ENCODE peak calls at places on chromosomes 12 and 14, in nine cellular contexts. I is heart left ventricle, C is astrocyte of the spinal cord, H is IMR-90, K is left lung, N is testis, L is foreskin fibroblast, W is lung, P is MM.1S. D is an unnamed sample.
A peak's percentile ranks its signal among the peaks of the same experiment; 100 is the strongest.

GRCh38 chr12:24039113-24039525 is 89.6 kb upstream of the SOX5 start:
- DNase-seq in I (no peak), C (peak; percentile 97), H (peak; percentile 97), K (no peak), N (no peak), L (peak; percentile 4), W (no peak), P (no peak), D (no peak)

GRCh38 chr14:92471919-92472318 is 41.7 kb upstream of the RIN3 start:
- DNase-seq in I (no peak), C (peak; percentile 88), H (peak; percentile 93), K (no peak), N (peak; percentile 8), L (peak; percentile 83), W (no peak), P (no peak), D (peak; percentile 69)

GRCh38 chr12:11717533-11717961 is 68.1 kb downstream of the ETV6 start:
- DNase-seq in I (no peak), C (peak; percentile 56), H (peak; percentile 72), K (no peak), N (no peak), L (peak; percentile 54), W (no peak), P (no peak), D (no peak)

GRCh38 chr12:11771356-11771755 is 121.9 kb downstream of the ETV6 start:
- DNase-seq in I (no peak), C (peak; percentile 65), H (peak; percentile 37), K (no peak), N (no peak), L (no peak), W (no peak), P (no peak), D (no peak)

GRCh38 chr12:76790564-76791552 is 26.9 kb downstream of the ZDHHC17 start:
- DNase-seq in I (no peak), C (peak; percentile 27), H (peak; percentile 37), K (no peak), N (no peak), L (peak; percentile 36), W (no peak), P (peak; percentile 48), D (no peak)

GRCh38 chr12:91677556-91677955 is 468.1 kb downstream of the BTG1 start:
- DNase-seq in I (no peak), C (no peak), H (no peak), K (no peak), N (no peak), L (no peak), W (no peak), P (no peak), D (no peak)

GRCh38 chr14:30873308-30874119 is 845 bp upstream of the COCH start:
- DNase-seq in I (no peak), C (no peak), H (no peak), K (no peak), N (no peak), L (no peak), W (no peak), P (no peak), D (no peak)

GRCh38 chr12:110373025-110373876 is 30.3 kb downstream of the ANAPC7 start:
- DNase-seq in I (no peak), C (no peak), H (no peak), K (no peak), N (peak; percentile 63), L (no peak), W (no peak), P (no peak), D (no peak)

GRCh38 chr12:115944851-115945496 is 332.5 kb downstream of the MED13L start:
- DNase-seq in I (no peak), C (no peak), H (no peak), K (no peak), N (peak; percentile 36), L (peak; percentile 28), W (peak; percentile 39), P (no peak), D (no peak)

GRCh38 chr14:37375566-37375965 is 177.8 kb downstream of the MIPOL1 start:
- DNase-seq in I (no peak), C (no peak), H (no peak), K (no peak), N (no peak), L (no peak), W (no peak), P (no peak), D (no peak)

GRCh38 chr14:93970589-93970966 is 5.8 kb downstream of the ASB2 start:
- DNase-seq in I (no peak), C (no peak), H (no peak), K (no peak), N (no peak), L (no peak), W (no peak), P (peak; percentile 52), D (no peak)

GRCh38 chr12:70185301-70185700 is 57.9 kb upstream of the CNOT2 start:
- DNase-seq in I (no peak), C (no peak), H (no peak), K (no peak), N (no peak), L (no peak), W (no peak), P (no peak), D (no peak)

GRCh38 chr12:15728118-15728598 is 61.0 kb downstream of the EPS8 start:
- DNase-seq in I (no peak), C (peak; percentile 87), H (peak; percentile 80), K (no peak), N (no peak), L (peak; percentile 88), W (no peak), P (no peak), D (no peak)

GRCh38 chr12:57840701-57841100 is 5.8 kb downstream of the CTDSP2 start:
- DNase-seq in I (peak; percentile 63), C (peak; percentile 47), H (peak; percentile 50), K (no peak), N (peak; percentile 52), L (peak; percentile 57), W (peak; percentile 56), P (no peak), D (no peak)

GRCh38 chr14:99688629-99689028 is 4.5 kb downstream of the CYP46A1 start:
- DNase-seq in I (no peak), C (no peak), H (no peak), K (no peak), N (peak; percentile 6), L (no peak), W (no peak), P (no peak), D (peak; percentile 66)

GRCh38 chr12:121578230-121579189 is 2.3 kb downstream of the KDM2B start:
- DNase-seq in I (no peak), C (no peak), H (peak; percentile 21), K (no peak), N (no peak), L (peak; percentile 77), W (no peak), P (no peak), D (no peak)

GRCh38 chr12:15648564-15648963 is 140.6 kb downstream of the EPS8 start:
- DNase-seq in I (no peak), C (peak; percentile 40), H (no peak), K (no peak), N (no peak), L (no peak), W (no peak), P (no peak), D (no peak)

GRCh38 chr12:42987216-42987631 is 397.7 kb upstream of the PRICKLE1 start:
- DNase-seq in I (no peak), C (peak; percentile 28), H (no peak), K (no peak), N (no peak), L (no peak), W (no peak), P (no peak), D (no peak)

GRCh38 chr14:64474698-64475097 is 9.4 kb downstream of the AKAP5 start:
- DNase-seq in I (no peak), C (no peak), H (no peak), K (no peak), N (no peak), L (no peak), W (no peak), P (no peak), D (no peak)

GRCh38 chr14:61733972-61734371 is 28.2 kb upstream of the SNAPC1 start:
- DNase-seq in I (no peak), C (no peak), H (no peak), K (no peak), N (no peak), L (no peak), W (no peak), P (no peak), D (no peak)

DNA sequence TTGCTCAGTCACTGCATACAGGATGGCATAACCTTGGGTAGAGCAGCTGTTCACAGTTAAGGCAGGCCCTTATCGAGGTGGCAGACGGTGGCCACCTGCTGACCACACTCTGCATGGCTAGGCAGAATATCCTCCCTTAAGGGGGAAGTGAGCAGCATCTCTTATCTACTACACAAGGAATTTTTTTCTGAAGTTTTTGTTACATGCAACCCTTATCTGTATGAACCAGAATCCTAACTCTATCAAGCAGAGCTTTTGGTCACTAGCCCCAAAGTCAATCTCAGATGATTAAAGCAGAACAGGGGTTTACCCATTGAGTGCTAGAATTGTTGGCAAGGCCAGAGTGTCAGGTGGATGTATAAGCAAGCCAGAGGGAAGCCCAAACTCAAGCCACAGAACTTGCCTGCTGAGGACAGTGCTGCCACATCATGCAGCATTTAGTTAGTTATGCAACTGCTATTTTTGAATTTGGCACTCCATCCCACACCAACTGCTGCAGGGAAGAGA is 192.8 kb downstream of the TBX5 start:
- DNase-seq in I (no peak), C (no peak), H (no peak), K (no peak), N (no peak), L (no peak), W (no peak), P (no peak), D (no peak)
- TF ChIP-seq CTCF in I (peak; percentile 40), C (no peak), H (no peak), K (no peak), N (no peak), L (no peak), W (no peak), P (no peak), D (peak; percentile 32)

DNA sequence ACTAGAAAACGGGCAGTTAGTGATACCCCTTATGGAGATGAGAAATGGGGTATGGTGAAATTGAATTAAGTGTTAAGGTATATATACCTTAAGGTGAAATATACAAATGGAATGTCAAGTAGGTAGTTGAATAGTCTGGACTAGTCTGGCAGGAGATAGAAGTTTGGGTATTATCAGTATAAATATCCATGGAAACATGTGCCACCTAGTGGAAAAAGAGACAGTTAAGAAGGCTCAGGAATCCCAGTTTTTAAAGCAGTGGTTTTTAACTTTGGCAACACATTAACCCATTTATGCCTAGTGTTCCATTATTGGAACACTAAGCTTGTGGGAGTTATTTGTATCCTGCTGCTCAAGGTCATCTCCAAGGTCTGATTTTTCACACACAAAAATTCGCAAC is 38.6 kb upstream of the TPH2 start:
- DNase-seq in I (no peak), C (peak; percentile 18), H (peak; percentile 20), K (no peak), N (no peak), L (peak; percentile 27), W (no peak), P (no peak), D (no peak)
- TF ChIP-seq CTCF in I (peak; percentile 24), C (peak; percentile 36), H (peak; percentile 42), K (no peak), N (no peak), L (peak; percentile 31), W (no peak), P (no peak), D (peak; percentile 33)

GRCh38 chr12:75479963-75480461 is 543 bp upstream of the GLIPR1 start:
- DNase-seq in I (no peak), C (peak; percentile 93), H (peak; percentile 81), K (no peak), N (no peak), L (peak; percentile 68), W (no peak), P (peak; percentile 54), D (no peak)
- TF ChIP-seq CTCF in I (no peak), C (no peak), H (no peak), K (no peak), N (no peak), L (no peak), W (no peak), P (no peak), D (no peak)

GRCh38 chr14:51260225-51260624 is 20.2 kb downstream of the TMX1 start:
- DNase-seq in I (no peak), C (no peak), H (no peak), K (no peak), N (no peak), L (no peak), W (no peak), P (no peak), D (no peak)
- TF ChIP-seq CTCF in I (no peak), C (no peak), H (no peak), K (no peak), N (no peak), L (no peak), W (no peak), P (no peak), D (no peak)